ENCODE peak calls at places on chromosomes 7 and 10, in seven cellular contexts. M, X, U, O, K, R and H are unnamed samples.

GRCh38 chr7:55977831-55978230 is 13.4 kb downstream of the NIPSNAP2 start:
- DNase-seq in M (no peak), R (peak; percentile 24), X (peak; percentile 84), O (no peak), U (no peak), K (peak; percentile 64), H (peak; percentile 51)

GRCh38 chr10:111756541-111757061 is 427.0 kb downstream of the GPAM start:
- DNase-seq in K (peak; percentile 4), R (no peak), O (peak; percentile 52), M (peak; percentile 37), X (peak; percentile 30), U (peak; percentile 72), H (peak; percentile 24)

GRCh38 chr10:112365451-112365850 is 8.5 kb upstream of the ACSL5 start:
- DNase-seq in K (no peak), U (no peak), O (no peak), R (no peak), X (no peak), M (no peak), H (no peak)

GRCh38 chr10:75662715-75663114 is 231.3 kb downstream of the LRMDA start:
- DNase-seq in M (no peak), U (no peak), K (peak; percentile 30), R (no peak), O (peak; percentile 63), X (peak; percentile 25), H (no peak)

GRCh38 chr7:55522268-55522902 is 49.9 kb downstream of the VOPP1 start:
- DNase-seq in X (no peak), M (no peak), K (no peak), O (no peak), U (no peak), R (no peak), H (no peak)

GRCh38 chr7:31421607-31422006 is 81.1 kb upstream of the NEUROD6 start:
- DNase-seq in O (no peak), X (no peak), R (no peak), K (no peak), U (no peak), M (no peak), H (no peak)

GRCh38 chr7:35714862-35715261 is 19.9 kb upstream of the HERPUD2 start:
- DNase-seq in O (peak; percentile 29), X (no peak), K (no peak), R (no peak), M (peak; percentile 87), U (peak; percentile 40), H (no peak)

GRCh38 chr10:6120691-6121090 is 31.9 kb downstream of the RBM17 start:
- DNase-seq in M (no peak), O (peak; percentile 61), X (no peak), R (no peak), K (no peak), U (no peak), H (no peak)

GRCh38 chr7:133887459-133887858 is 239.7 kb upstream of the LRGUK start:
- DNase-seq in O (no peak), K (no peak), X (no peak), M (no peak), R (no peak), U (peak; percentile 21), H (no peak)

GRCh38 chr10:129531195-129531968 is 64.3 kb downstream of the MGMT start:
- DNase-seq in O (no peak), R (peak; percentile 22), M (peak; percentile 70), U (no peak), X (peak; percentile 75), K (no peak), H (peak; percentile 63)

GRCh38 chr7:8149222-8149621 is 112.7 kb downstream of the ICA1 start:
- DNase-seq in X (peak; percentile 1), O (peak; percentile 48), M (no peak), K (no peak), R (peak; percentile 15), U (no peak), H (no peak)

GRCh38 chr10:86355571-86356038 is 11.0 kb downstream of the GRID1 start:
- DNase-seq in U (no peak), M (no peak), X (no peak), O (peak; percentile 92), R (no peak), K (no peak), H (no peak)

GRCh38 chr10:23337616-23338015 is 7.0 kb downstream of the C10orf67 start:
- DNase-seq in O (no peak), U (no peak), R (no peak), K (no peak), X (no peak), M (no peak), H (no peak)

GRCh38 chr10:129332476-129332875 is 134.6 kb upstream of the MGMT start:
- DNase-seq in M (no peak), O (peak; percentile 66), X (peak; percentile 7), R (no peak), U (peak; percentile 54), K (no peak), H (no peak)

GRCh38 chr10:16509996-16510395 is 11.7 kb downstream of the C1QL3 start:
- DNase-seq in O (no peak), X (no peak), R (no peak), K (no peak), M (peak; percentile 35), U (no peak), H (no peak)

GRCh38 chr7:37642028-37642540 is 41.5 kb upstream of the GPR141 start:
- DNase-seq in K (no peak), R (no peak), X (no peak), U (no peak), O (no peak), M (peak; percentile 49), H (no peak)

GRCh38 chr10:43295436-43295835 is 28.6 kb upstream of the RASGEF1A start:
- DNase-seq in K (no peak), R (no peak), O (no peak), M (no peak), X (no peak), U (no peak), H (no peak)

GRCh38 chr7:114085592-114086490 is 167.0 kb upstream of the PPP1R3A start:
- DNase-seq in O (peak; percentile 25), K (peak; percentile 87), M (peak; percentile 66), X (peak; percentile 82), R (peak; percentile 90), U (peak; percentile 33), H (peak; percentile 85)

GRCh38 chr7:36312064-36312914 is 77.4 kb upstream of the ANLN start:
- DNase-seq in M (peak; percentile 58), U (no peak), K (no peak), X (peak; percentile 15), O (no peak), R (no peak), H (no peak)

GRCh38 chr10:86223256-86223655 is 143.3 kb downstream of the GRID1 start:
- DNase-seq in U (no peak), R (no peak), X (no peak), M (no peak), O (no peak), K (no peak), H (no peak)

GRCh38 chr7:78476851-78477405 is 678.4 kb downstream of the PHTF2 start:
- DNase-seq in X (no peak), U (no peak), O (no peak), M (no peak), R (no peak), K (no peak), H (no peak)

GRCh38 chr10:81943583-81943982 is 68.6 kb downstream of the NRG3 start:
- DNase-seq in R (no peak), K (no peak), M (no peak), O (no peak), U (no peak), X (no peak), H (no peak)

GRCh38 chr10:49230004-49230403 is 41.8 kb upstream of the TMEM273 start:
- DNase-seq in O (no peak), K (no peak), M (no peak), X (no peak), U (no peak), R (no peak), H (no peak)

GRCh38 chr10:77463967-77464745 is 173.5 kb downstream of the KCNMA1 start:
- DNase-seq in O (no peak), M (peak; percentile 55), R (peak; percentile 61), K (peak; percentile 49), X (peak; percentile 28), U (no peak), H (no peak)

GRCh38 chr7:88307412-88307811 is 718 bp upstream of the STEAP4 start:
- DNase-seq in U (no peak), K (no peak), O (no peak), M (no peak), R (no peak), X (no peak), H (no peak)
- H3K4me3 ChIP-seq in U (no peak overlapping the region), K (no peak overlapping the region), O (no peak overlapping the region), M (no peak overlapping the region), R (no peak overlapping the region), X (no peak overlapping the region), H (no peak overlapping the region)

GRCh38 chr7:128985660-128986059 is 47.9 kb downstream of the IRF5 start:
- DNase-seq in U (no peak), K (no peak), M (no peak), O (no peak), R (no peak), X (no peak), H (no peak)

GRCh38 chr7:128993419-128993818 is 55.7 kb downstream of the IRF5 start:
- DNase-seq in X (no peak), K (no peak), R (no peak), O (no peak), U (no peak), M (no peak), H (no peak)

GRCh38 chr7:128988372-128988771 is 50.6 kb downstream of the IRF5 start:
- DNase-seq in R (no peak), M (no peak), X (no peak), K (no peak), O (no peak), U (no peak), H (no peak)

DNA sequence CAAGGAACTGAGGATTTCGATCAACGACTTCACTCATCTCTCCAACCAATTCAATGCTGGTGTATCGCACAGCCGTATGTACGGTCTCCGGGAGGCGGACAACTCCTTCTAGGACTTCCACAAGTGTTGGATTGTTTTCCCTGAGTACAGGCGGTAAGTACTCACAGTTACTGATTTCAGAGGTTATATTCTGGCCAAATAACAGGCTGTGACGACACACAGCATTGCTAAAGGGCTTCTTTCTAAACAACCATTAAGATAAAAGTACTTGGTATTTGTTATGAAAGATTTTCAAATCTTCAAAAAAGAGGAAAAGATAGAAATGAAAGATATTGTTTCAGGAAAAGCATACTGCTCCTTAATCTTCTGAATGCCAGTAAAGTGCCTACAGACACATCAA is 52.2 kb downstream of the IRF5 start:
- DNase-seq in R (no peak), M (no peak), O (no peak), U (no peak), X (no peak), K (no peak), H (no peak)
- TF ChIP-seq CTCF in R (no peak), M (no peak), O (no peak), U (no peak), X (no peak), K (no peak), H (no peak)

DNA sequence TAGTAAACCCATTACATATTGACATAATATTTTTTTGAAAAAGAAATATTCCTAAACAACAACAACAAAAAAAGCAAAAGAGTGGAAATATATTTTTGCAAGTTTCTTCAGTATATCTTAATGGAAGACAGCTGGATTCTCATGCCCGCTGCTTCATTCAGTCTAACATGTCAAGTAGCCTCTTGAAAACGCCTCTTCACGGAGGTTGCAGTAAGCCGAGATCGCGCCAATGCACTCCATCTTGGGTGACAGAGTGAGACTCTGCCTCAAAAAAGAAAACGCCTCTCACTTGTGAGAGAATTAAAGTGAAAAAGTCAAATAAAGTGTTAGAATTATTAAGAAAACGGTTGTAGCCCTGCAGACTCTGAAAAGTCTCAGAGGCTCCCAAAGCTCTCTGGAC is 1.3 kb downstream of the CUTC start:
- DNase-seq in U (no peak), O (peak; percentile 20), X (no peak), K (no peak), M (peak; percentile 30), R (no peak), H (no peak)
- H3K4me3 ChIP-seq in U (no peak overlapping the region), O (peak overlapping the region; percentile 89), X (no peak overlapping the region), K (no peak overlapping the region), M (peak overlapping the region; percentile 98), R (peak overlapping the region; percentile 97), H (no peak overlapping the region)

GRCh38 chr10:71220689-71221540 is 8.5 kb downstream of the UNC5B start:
- DNase-seq in U (peak; percentile 8), R (no peak), X (no peak), M (no peak), K (no peak), O (no peak), H (no peak)
- TF ChIP-seq CTCF in U (no peak), R (no peak), X (no peak), M (no peak), K (no peak), O (no peak), H (no peak)